ENCODE peak calls at places on chromosomes 3 and 15, in nine cellular contexts. A is left ventricle myocardium inferior, X is HL-60, H is fibroblast of lung, U is A673, S is GM23338, R is AG04450, T is transverse colon, G is upper lobe of right lung. V is an unnamed sample.

GRCh38 chr3:194804796-194805195 is 119.1 kb downstream of the FAM43A start:
- DNase-seq in S (no peak), U (no peak), X (no peak), H (no peak), G (no peak), T (no peak), R (no peak), A (no peak), V (no peak)

GRCh38 chr15:29548006-29548405 is 274.3 kb downstream of the TJP1 start:
- DNase-seq in H (no peak), R (no peak), A (no peak), U (no peak), G (no peak), S (no peak), T (no peak), X (no peak), V (no peak)

GRCh38 chr3:186054481-186055399 is 54.1 kb downstream of the ETV5 start:
- DNase-seq in X (no peak), U (peak; percentile 52), S (no peak), A (no peak), T (no peak), R (no peak), H (no peak), G (no peak), V (no peak)

GRCh38 chr3:101836907-101837598 is 12.3 kb upstream of the NFKBIZ start:
- DNase-seq in U (peak; percentile 34), T (no peak), X (peak; percentile 67), G (no peak), R (no peak), S (no peak), A (no peak), H (peak; percentile 90), V (no peak)

GRCh38 chr3:111639316-111639715 is 44.2 kb upstream of the ZBED2 start:
- DNase-seq in A (no peak), G (no peak), U (no peak), R (no peak), S (peak; percentile 6), T (no peak), H (no peak), X (no peak), V (no peak)

GRCh38 chr3:31011383-31011782 is 116.9 kb upstream of the GADL1 start:
- DNase-seq in X (no peak), S (no peak), T (no peak), R (no peak), U (no peak), H (no peak), G (no peak), A (no peak), V (no peak)

GRCh38 chr3:109257269-109257668 is 59.0 kb downstream of the DPPA2 start:
- DNase-seq in T (no peak), H (peak; percentile 84), S (no peak), U (peak; percentile 11), R (peak; percentile 10), X (no peak), A (no peak), G (no peak), V (no peak)

GRCh38 chr3:151552589-151552988 is 91.7 kb upstream of the IGSF10 start:
- DNase-seq in A (no peak), G (no peak), T (no peak), H (no peak), R (no peak), X (no peak), U (peak; percentile 56), S (no peak), V (no peak)

GRCh38 chr3:12954891-12955650 is 113.7 kb upstream of the RPL32 start:
- DNase-seq in R (no peak), S (no peak), A (peak; percentile 86), T (peak; percentile 86), U (peak; percentile 77), H (peak; percentile 36), X (peak; percentile 87), G (peak; percentile 88), V (peak; percentile 26)

GRCh38 chr3:127556565-127556964 is 34.0 kb downstream of the TPRA1 start:
- DNase-seq in U (no peak), R (no peak), S (peak; percentile 62), G (no peak), H (no peak), X (no peak), T (no peak), A (no peak), V (no peak)

GRCh38 chr3:52468336-52468735 is 12.9 kb downstream of the NISCH start:
- DNase-seq in G (no peak), A (no peak), X (peak; percentile 51), S (no peak), T (no peak), H (peak; percentile 31), R (no peak), U (peak; percentile 14), V (no peak)

GRCh38 chr15:69526696-69527095 is 74.1 kb downstream of the RPLP1 start:
- DNase-seq in H (no peak), A (no peak), S (no peak), G (no peak), T (no peak), U (no peak), R (no peak), X (no peak), V (no peak)

GRCh38 chr15:64681424-64682024 is 93.9 kb downstream of the RBPMS2 start:
- DNase-seq in X (peak; percentile 52), S (peak; percentile 88), U (peak; percentile 81), H (peak; percentile 67), G (no peak), A (no peak), R (no peak), T (peak; percentile 32), V (peak; percentile 77)

GRCh38 chr3:10242182-10243065 is 5.8 kb upstream of the TATDN2 start:
- DNase-seq in R (no peak), A (no peak), G (no peak), H (no peak), T (peak; percentile 54), U (no peak), X (peak; percentile 74), S (no peak), V (no peak)

GRCh38 chr15:41499109-41499851 is 5.6 kb downstream of the ITPKA start:
- DNase-seq in G (no peak), R (no peak), X (no peak), H (no peak), U (peak; percentile 61), T (no peak), S (no peak), A (no peak), V (no peak)

GRCh38 chr15:72116680-72117447 is 1.1 kb downstream of the MYO9A start:
- DNase-seq in R (no peak), H (peak; percentile 35), X (peak; percentile 15), T (peak; percentile 33), U (peak; percentile 28), A (peak; percentile 18), S (peak; percentile 70), G (no peak), V (peak; percentile 25)

GRCh38 chr3:58155838-58156237 is 54.9 kb downstream of the DNASE1L3 start:
- DNase-seq in A (no peak), T (no peak), G (no peak), S (no peak), H (no peak), X (no peak), R (no peak), U (no peak), V (no peak)

GRCh38 chr3:126026277-126026751 is 57.3 kb downstream of the ROPN1B start:
- DNase-seq in S (no peak), T (no peak), G (peak; percentile 52), A (no peak), X (no peak), H (no peak), R (no peak), U (no peak), V (no peak)

GRCh38 chr3:100042144-100042543 is 72.2 kb downstream of the FILIP1L start:
- DNase-seq in T (no peak), G (no peak), R (peak; percentile 78), H (peak; percentile 90), A (no peak), X (no peak), S (no peak), U (no peak), V (peak; percentile 45)

GRCh38 chr3:45778761-45779201 is 17.6 kb downstream of the SLC6A20 start:
- DNase-seq in T (no peak), X (no peak), H (no peak), S (no peak), U (no peak), A (no peak), R (no peak), G (no peak), V (no peak)

GRCh38 chr3:43061101-43061895 is 44.6 kb downstream of the POMGNT2 start:
- DNase-seq in A (no peak), G (no peak), R (no peak), U (no peak), X (no peak), S (no peak), T (no peak), H (no peak), V (no peak)

GRCh38 chr15:99453646-99454045 is 112.1 kb upstream of the MEF2A start:
- DNase-seq in G (no peak), U (no peak), T (no peak), R (no peak), A (no peak), H (no peak), S (no peak), X (no peak), V (no peak)
- H3K27ac ChIP-seq in G (peak overlapping the region; percentile 81), U (no peak overlapping the region), T (peak overlapping the region; percentile 69), R (no peak overlapping the region), A (peak overlapping the region; percentile 93), H (no peak overlapping the region), S (no peak overlapping the region), X (no peak overlapping the region), V (peak overlapping the region; percentile 99)

GRCh38 chr3:67593761-67594234 is 60.6 kb downstream of the SUCLG2 start:
- DNase-seq in T (no peak), G (no peak), X (no peak), S (peak; percentile 43), H (peak; percentile 43), U (no peak), R (no peak), A (no peak), V (no peak)
- TF ChIP-seq CTCF in T (no peak), G (no peak), X (no peak), S (peak; percentile 46), H (no peak), U (no peak), R (no peak), A (no peak), V (no peak)

GRCh38 chr3:188108703-188109412 is 45.1 kb upstream of the LPP start:
- DNase-seq in U (no peak), G (no peak), T (no peak), R (no peak), S (no peak), A (no peak), X (no peak), H (no peak), V (no peak)
- H3K27ac ChIP-seq in U (no peak overlapping the region), G (no peak overlapping the region), T (no peak overlapping the region), R (no peak overlapping the region), S (no peak overlapping the region), A (no peak overlapping the region), X (no peak overlapping the region), H (no peak overlapping the region), V (no peak overlapping the region)

DNA sequence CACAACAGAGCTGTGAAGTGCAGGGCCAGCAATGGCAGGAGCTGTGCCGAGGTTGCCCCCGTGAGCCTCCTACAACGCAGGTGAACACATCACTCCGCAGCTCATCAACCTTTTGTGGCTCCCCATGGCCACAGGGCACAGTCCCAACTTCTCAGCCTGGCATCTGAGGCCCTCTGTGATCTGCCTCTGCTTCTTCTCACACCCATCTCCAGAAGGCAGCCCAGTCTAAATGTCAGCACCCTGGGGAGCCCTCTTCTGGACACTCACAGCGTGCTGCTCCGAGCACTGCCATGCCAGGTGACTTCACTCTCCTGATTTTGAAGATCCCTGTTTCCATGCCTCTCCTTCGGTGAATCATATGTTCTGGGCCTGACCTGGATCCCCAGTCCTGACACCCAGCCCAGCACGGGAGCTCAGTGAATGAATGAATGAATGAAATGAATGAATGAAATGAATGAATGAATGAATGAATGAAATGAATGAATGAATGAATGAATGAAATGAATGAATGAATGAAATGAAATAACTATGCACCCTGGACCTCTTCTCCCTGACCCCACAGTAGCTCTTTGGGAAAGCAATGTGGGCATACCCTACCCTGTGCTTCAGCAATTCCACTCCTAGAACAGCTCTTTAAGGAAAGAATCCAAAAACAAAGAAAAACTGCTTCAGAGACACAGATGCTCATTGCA is 17.9 kb upstream of the SKIC8 start:
- DNase-seq in S (no peak), X (peak; percentile 25), T (peak; percentile 56), G (no peak), H (peak; percentile 12), A (no peak), U (no peak), R (no peak), V (peak; percentile 33)
- TF ChIP-seq CTCF in S (no peak), X (peak; percentile 3), T (peak; percentile 32), G (no peak), H (no peak), A (no peak), U (no peak), R (no peak), V (no peak)

V was measured in RWPE1.